ENCODE peak calls at places on chromosomes 13 and 19, in six cellular contexts. One of them, this sample, is unnamed.
A peak's percentile ranks its signal among the peaks of the same experiment; 100 is the strongest.

GRCh38 chr19:3618144-3618810 is 8.3 kb downstream of the CACTIN start:
- DNase-seq in osteocyte: no peak
- DNase-seq in IMR-90: peak; percentile 29
- DNase-seq in AML-193: no peak
- DNase-seq in CD8-positive, alpha-beta T cell: peak; percentile 67
- DNase-seq in occipital lobe: no peak
- DNase-seq in this sample: peak; percentile 48

GRCh38 chr19:7985481-7985911 is 19.9 kb downstream of the ELAVL1 start:
- DNase-seq in osteocyte: no peak
- DNase-seq in IMR-90: no peak
- DNase-seq in AML-193: no peak
- DNase-seq in CD8-positive, alpha-beta T cell: no peak
- DNase-seq in occipital lobe: no peak
- DNase-seq in this sample: no peak

GRCh38 chr19:35351441-35352176 is 3.9 kb downstream of the FFAR1 start:
- DNase-seq in osteocyte: no peak
- DNase-seq in IMR-90: no peak
- DNase-seq in AML-193: no peak
- DNase-seq in CD8-positive, alpha-beta T cell: no peak
- DNase-seq in occipital lobe: no peak
- DNase-seq in this sample: no peak

GRCh38 chr19:47819841-47820244 is 1.9 kb upstream of the CRX start:
- DNase-seq in osteocyte: no peak
- DNase-seq in IMR-90: no peak
- DNase-seq in AML-193: no peak
- DNase-seq in CD8-positive, alpha-beta T cell: no peak
- DNase-seq in occipital lobe: no peak
- DNase-seq in this sample: no peak

GRCh38 chr13:22964245-22964966 is 216.4 kb upstream of the SGCG start:
- DNase-seq in osteocyte: peak; percentile 77
- DNase-seq in IMR-90: no peak
- DNase-seq in AML-193: no peak
- DNase-seq in CD8-positive, alpha-beta T cell: no peak
- DNase-seq in occipital lobe: no peak
- DNase-seq in this sample: no peak

GRCh38 chr13:21060063-21060826 is 1.1 kb downstream of the LATS2 start:
- DNase-seq in osteocyte: no peak
- DNase-seq in IMR-90: peak; percentile 51
- DNase-seq in AML-193: peak; percentile 27
- DNase-seq in CD8-positive, alpha-beta T cell: peak; percentile 7
- DNase-seq in occipital lobe: no peak
- DNase-seq in this sample: peak; percentile 17

GRCh38 chr13:113608246-113608635 is 23.7 kb downstream of the TFDP1 start:
- DNase-seq in osteocyte: no peak
- DNase-seq in IMR-90: no peak
- DNase-seq in AML-193: no peak
- DNase-seq in CD8-positive, alpha-beta T cell: no peak
- DNase-seq in occipital lobe: no peak
- DNase-seq in this sample: no peak

GRCh38 chr13:32902898-32903297 is 113.3 kb upstream of the KL start:
- DNase-seq in osteocyte: no peak
- DNase-seq in IMR-90: peak; percentile 23
- DNase-seq in AML-193: no peak
- DNase-seq in CD8-positive, alpha-beta T cell: no peak
- DNase-seq in occipital lobe: peak; percentile 23
- DNase-seq in this sample: no peak

GRCh38 chr19:2282062-2282861 is at the start of gene PEAK3:
- DNase-seq in osteocyte: peak; percentile 90
- DNase-seq in IMR-90: peak; percentile 24
- DNase-seq in AML-193: peak; percentile 82
- DNase-seq in CD8-positive, alpha-beta T cell: peak; percentile 39
- DNase-seq in occipital lobe: no peak
- DNase-seq in this sample: peak; percentile 31

GRCh38 chr13:113546571-113547247 is 37.8 kb upstream of the TFDP1 start:
- DNase-seq in osteocyte: peak; percentile 81
- DNase-seq in IMR-90: peak; percentile 28
- DNase-seq in AML-193: no peak
- DNase-seq in CD8-positive, alpha-beta T cell: no peak
- DNase-seq in occipital lobe: no peak
- DNase-seq in this sample: no peak

GRCh38 chr19:52566588-52566987 is 3.5 kb upstream of the ZNF701 start:
- DNase-seq in osteocyte: no peak
- DNase-seq in IMR-90: peak; percentile 84
- DNase-seq in AML-193: no peak
- DNase-seq in CD8-positive, alpha-beta T cell: no peak
- DNase-seq in occipital lobe: no peak
- DNase-seq in this sample: no peak

GRCh38 chr19:55613396-55613795 is 7.9 kb downstream of the ZNF865 start:
- DNase-seq in osteocyte: no peak
- DNase-seq in IMR-90: no peak
- DNase-seq in AML-193: no peak
- DNase-seq in CD8-positive, alpha-beta T cell: no peak
- DNase-seq in occipital lobe: no peak
- DNase-seq in this sample: no peak

GRCh38 chr19:57305056-57305455 is 15.2 kb upstream of the ZNF543 start:
- DNase-seq in osteocyte: no peak
- DNase-seq in IMR-90: no peak
- DNase-seq in AML-193: no peak
- DNase-seq in CD8-positive, alpha-beta T cell: no peak
- DNase-seq in occipital lobe: no peak
- DNase-seq in this sample: no peak

GRCh38 chr19:18340990-18341868 is 831 bp downstream of the PGPEP1 start:
- DNase-seq in osteocyte: no peak
- DNase-seq in IMR-90: peak; percentile 42
- DNase-seq in AML-193: peak; percentile 57
- DNase-seq in CD8-positive, alpha-beta T cell: peak; percentile 69
- DNase-seq in occipital lobe: peak; percentile 29
- DNase-seq in this sample: peak; percentile 51

GRCh38 chr19:41993612-41994483 is at the start of gene ATP1A3:
- DNase-seq in osteocyte: no peak
- DNase-seq in IMR-90: peak; percentile 21
- DNase-seq in AML-193: peak; percentile 48
- DNase-seq in CD8-positive, alpha-beta T cell: peak; percentile 64
- DNase-seq in occipital lobe: peak; percentile 65
- DNase-seq in this sample: peak; percentile 21

GRCh38 chr13:95833713-95834112 is 156.8 kb downstream of the DNAJC3 start:
- DNase-seq in osteocyte: no peak
- DNase-seq in IMR-90: peak; percentile 11
- DNase-seq in AML-193: no peak
- DNase-seq in CD8-positive, alpha-beta T cell: no peak
- DNase-seq in occipital lobe: no peak
- DNase-seq in this sample: no peak

GRCh38 chr19:49210108-49210900 is 52.7 kb downstream of the TRPM4 start:
- DNase-seq in osteocyte: no peak
- DNase-seq in IMR-90: no peak
- DNase-seq in AML-193: no peak
- DNase-seq in CD8-positive, alpha-beta T cell: peak; percentile 32
- DNase-seq in occipital lobe: no peak
- DNase-seq in this sample: no peak

GRCh38 chr13:95180513-95181245 is 120.6 kb downstream of the ABCC4 start:
- DNase-seq in osteocyte: no peak
- DNase-seq in IMR-90: no peak
- DNase-seq in AML-193: no peak
- DNase-seq in CD8-positive, alpha-beta T cell: no peak
- DNase-seq in occipital lobe: no peak
- DNase-seq in this sample: no peak

GRCh38 chr13:45374917-45375316 is 33.9 kb upstream of the TPT1 start:
- DNase-seq in osteocyte: no peak
- DNase-seq in IMR-90: peak; percentile 48
- DNase-seq in AML-193: no peak
- DNase-seq in CD8-positive, alpha-beta T cell: no peak
- DNase-seq in occipital lobe: no peak
- DNase-seq in this sample: no peak

GRCh38 chr19:29526730-29527499 is 1.1 kb downstream of the VSTM2B start:
- DNase-seq in osteocyte: no peak
- DNase-seq in IMR-90: no peak
- DNase-seq in AML-193: no peak
- DNase-seq in CD8-positive, alpha-beta T cell: no peak
- DNase-seq in occipital lobe: peak; percentile 40
- DNase-seq in this sample: no peak

GRCh38 chr13:45333973-45334922 is 6.7 kb downstream of the TPT1 start:
- DNase-seq in osteocyte: no peak
- DNase-seq in IMR-90: peak; percentile 62
- DNase-seq in AML-193: peak; percentile 89
- DNase-seq in CD8-positive, alpha-beta T cell: peak; percentile 52
- DNase-seq in occipital lobe: no peak
- DNase-seq in this sample: no peak

GRCh38 chr19:10291554-10292205 is 1.9 kb downstream of the ICAM5 start:
- DNase-seq in osteocyte: peak; percentile 83
- DNase-seq in IMR-90: peak; percentile 10
- DNase-seq in AML-193: no peak
- DNase-seq in CD8-positive, alpha-beta T cell: no peak
- DNase-seq in occipital lobe: no peak
- DNase-seq in this sample: no peak

GRCh38 chr13:110646442-110647364 is 31.4 kb downstream of the NAXD start:
- DNase-seq in osteocyte: no peak
- DNase-seq in IMR-90: no peak
- DNase-seq in AML-193: no peak
- DNase-seq in CD8-positive, alpha-beta T cell: no peak
- DNase-seq in occipital lobe: no peak
- DNase-seq in this sample: no peak

GRCh38 chr19:13094771-13095392 is 7.8 kb downstream of the LYL1 start:
- DNase-seq in osteocyte: no peak
- DNase-seq in IMR-90: no peak
- DNase-seq in AML-193: no peak
- DNase-seq in CD8-positive, alpha-beta T cell: no peak
- DNase-seq in occipital lobe: no peak
- DNase-seq in this sample: no peak

GRCh38 chr19:42122691-42123607 is 9.3 kb downstream of the POU2F2 start:
- DNase-seq in osteocyte: no peak
- DNase-seq in IMR-90: no peak
- DNase-seq in AML-193: no peak
- DNase-seq in CD8-positive, alpha-beta T cell: peak; percentile 42
- DNase-seq in occipital lobe: no peak
- DNase-seq in this sample: no peak

GRCh38 chr13:42814868-42815267 is 33.5 kb downstream of the FAM216B start:
- DNase-seq in osteocyte: no peak
- DNase-seq in IMR-90: peak; percentile 94
- DNase-seq in AML-193: no peak
- DNase-seq in CD8-positive, alpha-beta T cell: no peak
- DNase-seq in occipital lobe: no peak
- DNase-seq in this sample: no peak

GRCh38 chr13:107827840-107828549 is 387.3 kb downstream of the LIG4 start:
- DNase-seq in osteocyte: no peak
- DNase-seq in IMR-90: no peak
- DNase-seq in AML-193: no peak
- DNase-seq in CD8-positive, alpha-beta T cell: no peak
- DNase-seq in occipital lobe: no peak
- DNase-seq in this sample: no peak

GRCh38 chr13:44224433-44225149 is 149.0 kb upstream of the SERP2 start:
- DNase-seq in osteocyte: no peak
- DNase-seq in IMR-90: no peak
- DNase-seq in AML-193: no peak
- DNase-seq in CD8-positive, alpha-beta T cell: no peak
- DNase-seq in occipital lobe: no peak
- DNase-seq in this sample: no peak

GRCh38 chr13:109517516-109517915 is 268.9 kb downstream of the IRS2 start:
- DNase-seq in osteocyte: no peak
- DNase-seq in IMR-90: no peak
- DNase-seq in AML-193: no peak
- DNase-seq in CD8-positive, alpha-beta T cell: no peak
- DNase-seq in occipital lobe: no peak
- DNase-seq in this sample: no peak

GRCh38 chr13:111295896-111296295 is 24.5 kb upstream of the TEX29 start:
- DNase-seq in osteocyte: no peak
- DNase-seq in IMR-90: no peak
- DNase-seq in AML-193: no peak
- DNase-seq in CD8-positive, alpha-beta T cell: no peak
- DNase-seq in occipital lobe: no peak
- DNase-seq in this sample: no peak

GRCh38 chr19:3656073-3656746 is 29.6 kb upstream of the CACTIN start:
- DNase-seq in osteocyte: no peak
- DNase-seq in IMR-90: peak; percentile 13
- DNase-seq in AML-193: no peak
- DNase-seq in CD8-positive, alpha-beta T cell: no peak
- DNase-seq in occipital lobe: no peak
- DNase-seq in this sample: no peak

GRCh38 chr19:16252459-16253205 is 54.9 kb downstream of the AP1M1 start:
- DNase-seq in osteocyte: no peak
- DNase-seq in IMR-90: no peak
- DNase-seq in AML-193: no peak
- DNase-seq in CD8-positive, alpha-beta T cell: no peak
- DNase-seq in occipital lobe: no peak
- DNase-seq in this sample: no peak

GRCh38 chr13:93268327-93269028 is 41.9 kb downstream of the GPC6 start:
- DNase-seq in osteocyte: no peak
- DNase-seq in IMR-90: no peak
- DNase-seq in AML-193: no peak
- DNase-seq in CD8-positive, alpha-beta T cell: no peak
- DNase-seq in occipital lobe: no peak
- DNase-seq in this sample: no peak

GRCh38 chr13:73865027-73865426 is 269.2 kb downstream of the KLF12 start:
- DNase-seq in osteocyte: no peak
- DNase-seq in IMR-90: no peak
- DNase-seq in AML-193: no peak
- DNase-seq in CD8-positive, alpha-beta T cell: no peak
- DNase-seq in occipital lobe: no peak
- DNase-seq in this sample: no peak

GRCh38 chr13:79393564-79394249 is 12.3 kb downstream of the RBM26 start:
- DNase-seq in osteocyte: peak; percentile 87
- DNase-seq in IMR-90: no peak
- DNase-seq in AML-193: no peak
- DNase-seq in CD8-positive, alpha-beta T cell: peak; percentile 33
- DNase-seq in occipital lobe: no peak
- DNase-seq in this sample: no peak